ENCODE peak calls at places on chromosomes 4 and X, in nine cellular contexts. C is NCI-H1436, N is SW480, S is ecto neural progenitor cell, R is HT-29, U is ureter, B is iris pigment epithelial cell, Y is endothelial cell, Z is GM12865. J is an unnamed sample.

GRCh38 chr4:168071304-168071703 is 21.0 kb upstream of the ANXA10 start:
- DNase-seq in C (no peak), N (no peak), S (no peak), R (no peak), U (no peak), B (no peak), Y (no peak), Z (no peak), J (no peak)

GRCh38 chrX:111039606-111040005 is 56.4 kb upstream of the PAK3 start:
- DNase-seq in C (no peak), N (no peak), S (no peak), R (no peak), U (no peak), B (no peak), Y (no peak), Z (no peak), J (peak; percentile 0)

GRCh38 chr4:56227301-56227835 is 159.9 kb downstream of the AASDH start:
- DNase-seq in C (no peak), N (no peak), S (no peak), R (no peak), U (no peak), B (no peak), Y (no peak), Z (no peak), J (no peak)

GRCh38 chrX:53930513-53931380 is 113.5 kb downstream of the PHF8 start:
- DNase-seq in C (no peak), N (no peak), S (no peak), R (no peak), U (no peak), B (peak; percentile 59), Y (no peak), Z (no peak), J (peak; percentile 77)

GRCh38 chr4:25697516-25697915 is 41.9 kb downstream of the SLC34A2 start:
- DNase-seq in C (no peak), N (no peak), S (no peak), R (no peak), U (no peak), B (no peak), Y (no peak), Z (no peak), J (no peak)

GRCh38 chr4:8738471-8738931 is 133.1 kb downstream of the HMX1 start:
- DNase-seq in C (no peak), N (no peak), S (peak; percentile 43), R (no peak), U (no peak), B (no peak), Y (no peak), Z (no peak), J (no peak)

GRCh38 chr4:115944146-115944905 is 830.9 kb upstream of the NDST4 start:
- DNase-seq in C (no peak), N (no peak), S (no peak), R (no peak), U (no peak), B (no peak), Y (no peak), Z (no peak), J (no peak)

GRCh38 chr4:120688791-120689190 is 233.7 kb downstream of the PRDM5 start:
- DNase-seq in C (no peak), N (no peak), S (no peak), R (no peak), U (no peak), B (no peak), Y (no peak), Z (no peak), J (no peak)

GRCh38 chr4:84887824-84888223 is 78.7 kb downstream of the WDFY3 start:
- DNase-seq in C (no peak), N (no peak), S (no peak), R (no peak), U (no peak), B (peak; percentile 72), Y (no peak), Z (no peak), J (peak; percentile 80)

GRCh38 chrX:136814847-136815634 is 34.3 kb upstream of the ARHGEF6 start:
- DNase-seq in C (no peak), N (no peak), S (no peak), R (no peak), U (no peak), B (no peak), Y (no peak), Z (no peak), J (no peak)

GRCh38 chr4:52093466-52093865 is 42.4 kb downstream of the SPATA18 start:
- DNase-seq in C (no peak), N (no peak), S (no peak), R (no peak), U (no peak), B (no peak), Y (no peak), Z (no peak), J (no peak)